ENCODE peak calls at places on chromosomes 1 and 21, in four cellular contexts. P is trophoblast cell, B is IMR-90, J is neuronal stem cell. Y is an unnamed sample.

GRCh38 chr1:206526064-206526911 is 19.0 kb downstream of the RASSF5 start:
- DNase-seq in P (no peak), B (no peak), J (no peak), Y (no peak)

GRCh38 chr1:185363205-185363604 is 46.2 kb upstream of the IVNS1ABP start:
- DNase-seq in P (no peak), B (no peak), J (no peak), Y (no peak)

GRCh38 chr1:203296456-203297073 is 8.8 kb upstream of the BTG2 start:
- DNase-seq in P (no peak), B (no peak), J (no peak), Y (no peak)

GRCh38 chr21:42906222-42906621 is 13.1 kb downstream of the NDUFV3 start:
- DNase-seq in P (no peak), B (no peak), J (no peak), Y (no peak)

GRCh38 chr1:169143984-169144383 is 37.5 kb downstream of the ATP1B1 start:
- DNase-seq in P (no peak), B (no peak), J (no peak), Y (no peak)

GRCh38 chr1:240706150-240706904 is 94.4 kb upstream of the GREM2 start:
- DNase-seq in P (no peak), B (peak; percentile 35), J (no peak), Y (no peak)

GRCh38 chr21:45698493-45698947 is 55.0 kb downstream of the PCBP3 start:
- DNase-seq in P (no peak), B (peak; percentile 96), J (no peak), Y (no peak)

GRCh38 chr1:168917309-168917708 is 188.3 kb upstream of the DPT start:
- DNase-seq in P (no peak), B (no peak), J (no peak), Y (peak; percentile 65)

GRCh38 chr1:169877800-169878491 is 15.8 kb downstream of the SCYL3 start:
- DNase-seq in P (no peak), B (peak; percentile 81), J (no peak), Y (no peak)

GRCh38 chr21:29175408-29176147 is 45.1 kb downstream of the MAP3K7CL start:
- DNase-seq in P (no peak), B (peak; percentile 75), J (no peak), Y (no peak)

GRCh38 chr21:36596174-36596573 is 102.7 kb upstream of the SIM2 start:
- DNase-seq in P (no peak), B (no peak), J (no peak), Y (no peak)

GRCh38 chr21:45135122-45135521 is 60.7 kb downstream of the ADARB1 start:
- DNase-seq in P (no peak), B (no peak), J (no peak), Y (no peak)

GRCh38 chr1:158035976-158036583 is 42.6 kb downstream of the KIRREL1 start:
- DNase-seq in P (peak; percentile 30), B (peak; percentile 68), J (no peak), Y (no peak)

GRCh38 chr1:9577423-9577822 is 11.3 kb upstream of the TMEM201 start:
- DNase-seq in P (no peak), B (no peak), J (no peak), Y (no peak)

GRCh38 chr1:90400121-90400520 is 317.0 kb downstream of the BARHL2 start:
- DNase-seq in P (no peak), B (peak; percentile 34), J (no peak), Y (no peak)

GRCh38 chr1:6545276-6545934 is 8.9 kb downstream of the NOL9 start:
- DNase-seq in P (no peak), B (peak; percentile 12), J (no peak), Y (no peak)

GRCh38 chr1:119605686-119606085 is 42.4 kb downstream of the ZNF697 start:
- DNase-seq in P (no peak), B (no peak), J (no peak), Y (no peak)

GRCh38 chr1:228288536-228289238 is 80.8 kb downstream of the OBSCN start:
- DNase-seq in P (no peak), B (no peak), J (no peak), Y (no peak)

GRCh38 chr1:26300586-26301275 is 5.7 kb downstream of the UBXN11 start:
- DNase-seq in P (no peak), B (no peak), J (no peak), Y (no peak)

GRCh38 chr1:26307363-26307781 is 936 bp upstream of the UBXN11 start:
- DNase-seq in P (no peak), B (no peak), J (no peak), Y (no peak)

GRCh38 chr1:26306290-26307221 is at the start of gene UBXN11:
- DNase-seq in P (peak; percentile 98), B (peak; percentile 94), J (peak; percentile 93), Y (peak; percentile 99)

GRCh38 chr1:26305667-26306289 is 658 bp downstream of the UBXN11 start:
- DNase-seq in P (no peak), B (no peak), J (no peak), Y (peak; percentile 51)

DNA sequence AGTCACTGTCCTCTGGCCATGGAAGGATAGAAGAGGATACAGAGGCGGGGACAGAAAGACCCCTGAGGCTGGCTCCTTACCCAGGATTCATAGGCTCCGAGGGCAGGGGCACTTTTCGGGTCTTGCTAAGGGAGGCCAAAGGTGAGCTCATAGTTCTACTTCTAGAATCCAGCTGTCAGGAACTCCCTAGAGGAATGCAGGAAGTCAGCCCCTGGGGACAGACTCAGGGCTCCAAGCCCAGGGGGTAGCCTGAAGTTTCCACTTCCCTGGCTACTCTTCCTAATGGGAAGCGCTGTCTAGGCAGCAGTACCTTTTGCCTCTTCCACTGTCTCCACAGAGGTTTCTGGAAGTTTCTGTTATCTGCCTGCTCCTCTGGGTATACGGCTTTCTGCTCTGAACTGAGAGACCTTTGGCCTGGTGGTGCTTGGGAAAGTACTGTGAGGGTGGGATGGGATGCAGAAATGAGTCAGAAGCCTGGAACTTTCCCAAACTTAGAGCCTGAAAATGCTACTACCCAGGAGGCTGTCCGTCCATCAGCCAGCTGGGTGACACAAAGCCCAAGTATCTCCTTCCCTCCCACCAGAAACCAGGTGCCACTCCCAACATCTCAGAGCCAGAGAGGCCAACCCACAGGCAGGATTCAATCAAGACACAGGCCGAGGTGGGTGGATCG is 3.6 kb downstream of the UBXN11 start:
- DNase-seq in P (peak; percentile 94), B (peak; percentile 88), J (no peak), Y (peak; percentile 82)
- H3K9ac ChIP-seq in P (no peak overlapping the region), B (no peak overlapping the region), J (no peak overlapping the region), Y (no peak overlapping the region)

GRCh38 chr1:23800396-23801337 is at the start of gene GALE:
- DNase-seq in P (peak; percentile 93), B (peak; percentile 92), J (peak; percentile 83), Y (peak; percentile 89)

GRCh38 chr1:23801338-23801748 is 789 bp upstream of the GALE start:
- DNase-seq in P (peak; percentile 88), B (no peak), J (no peak), Y (no peak)

GRCh38 chr1:23798662-23799142 is 1.9 kb downstream of the GALE start:
- DNase-seq in P (no peak), B (no peak), J (no peak), Y (peak; percentile 30)

GRCh38 chr1:23799255-23799569 is 1.3 kb downstream of the GALE start:
- DNase-seq in P (no peak), B (no peak), J (no peak), Y (no peak)

GRCh38 chr1:23799570-23800395 is 771 bp downstream of the GALE start:
- DNase-seq in P (peak; percentile 81), B (peak; percentile 56), J (peak; percentile 47), Y (peak; percentile 93)
- H3K4ac ChIP-seq in P (peak overlapping the region; percentile 93), B (peak overlapping the region; percentile 96), J (no peak overlapping the region), Y (peak overlapping the region; percentile 66)

DNA sequence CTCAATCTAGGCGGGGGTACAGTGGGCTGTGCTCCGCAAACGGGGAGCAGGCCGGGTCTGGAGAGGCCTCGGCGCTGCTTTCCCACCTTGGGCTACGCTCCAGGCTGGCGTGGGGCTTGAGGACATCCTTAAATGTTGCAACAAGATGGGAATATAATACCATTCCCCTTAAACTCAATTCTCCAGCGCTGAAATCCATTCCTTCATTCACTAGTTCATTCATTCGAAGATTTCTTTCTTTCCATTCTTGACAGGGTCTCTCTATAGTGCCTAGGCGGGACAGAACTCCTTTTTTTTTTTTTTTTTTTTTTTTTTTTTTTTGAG is 261 bp upstream of the DPM3 start:
- DNase-seq in P (no peak), B (no peak), J (no peak), Y (no peak)
- H3K9ac ChIP-seq in P (no peak overlapping the region), B (no peak overlapping the region), J (no peak overlapping the region), Y (no peak overlapping the region)

GRCh38 chr1:234589064-234589765 is 20.8 kb downstream of the IRF2BP2 start:
- DNase-seq in P (no peak), B (no peak), J (no peak), Y (no peak)

GRCh38 chr1:234586892-234587445 is 23.0 kb downstream of the IRF2BP2 start:
- DNase-seq in P (no peak), B (no peak), J (no peak), Y (no peak)

GRCh38 chr1:234586304-234586703 is 23.7 kb downstream of the IRF2BP2 start:
- DNase-seq in P (no peak), B (no peak), J (no peak), Y (no peak)

GRCh38 chr1:234589854-234590620 is 19.9 kb downstream of the IRF2BP2 start:
- DNase-seq in P (no peak), B (no peak), J (no peak), Y (no peak)

DNA sequence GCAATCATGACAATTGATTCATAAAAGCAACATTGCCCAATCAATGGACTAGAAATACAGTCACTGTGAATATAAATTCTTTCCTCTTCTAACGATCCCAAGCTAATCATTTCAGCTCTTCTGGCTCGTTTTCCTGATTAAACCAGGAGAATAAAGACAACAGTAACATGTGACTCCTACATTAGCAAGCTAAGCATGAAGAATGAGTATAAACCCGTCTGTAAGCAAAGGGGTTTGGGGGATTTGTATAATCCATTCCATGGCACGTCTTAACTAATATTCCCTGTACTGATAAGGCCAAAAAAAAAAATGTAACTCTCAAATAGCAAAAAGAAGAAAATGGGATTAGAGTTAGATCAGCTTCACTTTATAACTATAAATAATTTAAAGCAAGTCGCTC is 21.6 kb downstream of the IRF2BP2 start:
- DNase-seq in P (no peak), B (no peak), J (no peak), Y (no peak)
- H3K4ac ChIP-seq in P (no peak overlapping the region), B (no peak overlapping the region), J (no peak overlapping the region), Y (no peak overlapping the region)

GRCh38 chr1:24315391-24315790 is 3.8 kb upstream of the GRHL3 start:
- DNase-seq in P (no peak), B (no peak), J (no peak), Y (no peak)
- H3K9ac ChIP-seq in P (no peak overlapping the region), B (no peak overlapping the region), J (no peak overlapping the region), Y (no peak overlapping the region)